ENCODE peak calls at places on chromosome 4, in seven cellular contexts. One of them, this sample, is unnamed.

GRCh38 chr4:55356991-55357461 is 11.0 kb downstream of the SRD5A3 start:
- DNase-seq in tibial nerve: no peak
- DNase-seq in BE2C: no peak
- DNase-seq in colonic mucosa: no peak
- DNase-seq in suprapubic skin: no peak
- DNase-seq in upper lobe of left lung: no peak
- DNase-seq in progenitor cell of endocrine pancreas: no peak
- DNase-seq in this sample: no peak

GRCh38 chr4:162920649-162921048 is 246.0 kb downstream of the NAF1 start:
- DNase-seq in tibial nerve: no peak
- DNase-seq in BE2C: no peak
- DNase-seq in colonic mucosa: no peak
- DNase-seq in suprapubic skin: no peak
- DNase-seq in upper lobe of left lung: no peak
- DNase-seq in progenitor cell of endocrine pancreas: no peak
- DNase-seq in this sample: no peak

GRCh38 chr4:84804126-84804525 is 162.4 kb downstream of the WDFY3 start:
- DNase-seq in tibial nerve: no peak
- DNase-seq in BE2C: no peak
- DNase-seq in colonic mucosa: no peak
- DNase-seq in suprapubic skin: no peak
- DNase-seq in upper lobe of left lung: no peak
- DNase-seq in progenitor cell of endocrine pancreas: no peak
- DNase-seq in this sample: no peak

GRCh38 chr4:15563871-15564270 is 91.3 kb downstream of the FBXL5 start:
- DNase-seq in tibial nerve: no peak
- DNase-seq in BE2C: no peak
- DNase-seq in colonic mucosa: no peak
- DNase-seq in suprapubic skin: no peak
- DNase-seq in upper lobe of left lung: no peak
- DNase-seq in progenitor cell of endocrine pancreas: no peak
- DNase-seq in this sample: no peak

GRCh38 chr4:47704693-47705325 is 133.1 kb downstream of the CORIN start:
- DNase-seq in tibial nerve: no peak
- DNase-seq in BE2C: peak; percentile 77
- DNase-seq in colonic mucosa: no peak
- DNase-seq in suprapubic skin: no peak
- DNase-seq in upper lobe of left lung: no peak
- DNase-seq in progenitor cell of endocrine pancreas: no peak
- DNase-seq in this sample: no peak

GRCh38 chr4:151015458-151016344 is 617 bp upstream of the LRBA start:
- DNase-seq in tibial nerve: peak; percentile 34
- DNase-seq in BE2C: peak; percentile 85
- DNase-seq in colonic mucosa: peak; percentile 85
- DNase-seq in suprapubic skin: peak; percentile 89
- DNase-seq in upper lobe of left lung: peak; percentile 96
- DNase-seq in progenitor cell of endocrine pancreas: peak; percentile 77
- DNase-seq in this sample: peak; percentile 45

GRCh38 chr4:151652841-151653547 is 107.8 kb downstream of the GATB start:
- DNase-seq in tibial nerve: peak; percentile 71
- DNase-seq in BE2C: no peak
- DNase-seq in colonic mucosa: no peak
- DNase-seq in suprapubic skin: no peak
- DNase-seq in upper lobe of left lung: no peak
- DNase-seq in progenitor cell of endocrine pancreas: no peak
- DNase-seq in this sample: no peak

GRCh38 chr4:4969298-4969697 is 50.0 kb downstream of the CYTL1 start:
- DNase-seq in tibial nerve: peak; percentile 67
- DNase-seq in BE2C: no peak
- DNase-seq in colonic mucosa: peak; percentile 40
- DNase-seq in suprapubic skin: peak; percentile 95
- DNase-seq in upper lobe of left lung: no peak
- DNase-seq in progenitor cell of endocrine pancreas: no peak
- DNase-seq in this sample: no peak

GRCh38 chr4:40471923-40472322 is 136.8 kb downstream of the CHRNA9 start:
- DNase-seq in tibial nerve: no peak
- DNase-seq in BE2C: no peak
- DNase-seq in colonic mucosa: no peak
- DNase-seq in suprapubic skin: no peak
- DNase-seq in upper lobe of left lung: no peak
- DNase-seq in progenitor cell of endocrine pancreas: no peak
- DNase-seq in this sample: no peak

GRCh38 chr4:40059362-40059761 is 2.7 kb downstream of the N4BP2 start:
- DNase-seq in tibial nerve: no peak
- DNase-seq in BE2C: no peak
- DNase-seq in colonic mucosa: no peak
- DNase-seq in suprapubic skin: no peak
- DNase-seq in upper lobe of left lung: no peak
- DNase-seq in progenitor cell of endocrine pancreas: no peak
- DNase-seq in this sample: no peak

GRCh38 chr4:31020363-31020762 is 300.2 kb downstream of the PCDH7 start:
- DNase-seq in tibial nerve: no peak
- DNase-seq in BE2C: no peak
- DNase-seq in colonic mucosa: no peak
- DNase-seq in suprapubic skin: no peak
- DNase-seq in upper lobe of left lung: no peak
- DNase-seq in progenitor cell of endocrine pancreas: no peak
- DNase-seq in this sample: no peak

GRCh38 chr4:127870688-127871087 is 10.0 kb upstream of the PLK4 start:
- DNase-seq in tibial nerve: no peak
- DNase-seq in BE2C: no peak
- DNase-seq in colonic mucosa: no peak
- DNase-seq in suprapubic skin: no peak
- DNase-seq in upper lobe of left lung: no peak
- DNase-seq in progenitor cell of endocrine pancreas: no peak
- DNase-seq in this sample: no peak

GRCh38 chr4:20253799-20254409 is 2.2 kb downstream of the SLIT2 start:
- DNase-seq in tibial nerve: no peak
- DNase-seq in BE2C: peak; percentile 7
- DNase-seq in colonic mucosa: no peak
- DNase-seq in suprapubic skin: peak; percentile 79
- DNase-seq in upper lobe of left lung: peak; percentile 79
- DNase-seq in progenitor cell of endocrine pancreas: no peak
- DNase-seq in this sample: no peak

GRCh38 chr4:119139316-119139715 is 3.7 kb downstream of the MYOZ2 start:
- DNase-seq in tibial nerve: no peak
- DNase-seq in BE2C: no peak
- DNase-seq in colonic mucosa: no peak
- DNase-seq in suprapubic skin: no peak
- DNase-seq in upper lobe of left lung: no peak
- DNase-seq in progenitor cell of endocrine pancreas: no peak
- DNase-seq in this sample: no peak

GRCh38 chr4:106316773-106317409 is 541 bp downstream of the AIMP1 start:
- DNase-seq in tibial nerve: no peak
- DNase-seq in BE2C: no peak
- DNase-seq in colonic mucosa: no peak
- DNase-seq in suprapubic skin: no peak
- DNase-seq in upper lobe of left lung: no peak
- DNase-seq in progenitor cell of endocrine pancreas: no peak
- DNase-seq in this sample: no peak

GRCh38 chr4:113760094-113760851 is 1.3 kb downstream of the CAMK2D start:
- DNase-seq in tibial nerve: peak; percentile 50
- DNase-seq in BE2C: peak; percentile 25
- DNase-seq in colonic mucosa: peak; percentile 55
- DNase-seq in suprapubic skin: no peak
- DNase-seq in upper lobe of left lung: no peak
- DNase-seq in progenitor cell of endocrine pancreas: no peak
- DNase-seq in this sample: no peak

GRCh38 chr4:2258091-2259035 is 3.5 kb downstream of the MXD4 start:
- DNase-seq in tibial nerve: no peak
- DNase-seq in BE2C: peak; percentile 8
- DNase-seq in colonic mucosa: peak; percentile 17
- DNase-seq in suprapubic skin: peak; percentile 78
- DNase-seq in upper lobe of left lung: peak; percentile 64
- DNase-seq in progenitor cell of endocrine pancreas: peak; percentile 9
- DNase-seq in this sample: peak; percentile 45

GRCh38 chr4:150150545-150151156 is 72.4 kb downstream of the DCLK2 start:
- DNase-seq in tibial nerve: no peak
- DNase-seq in BE2C: no peak
- DNase-seq in colonic mucosa: no peak
- DNase-seq in suprapubic skin: no peak
- DNase-seq in upper lobe of left lung: no peak
- DNase-seq in progenitor cell of endocrine pancreas: no peak
- DNase-seq in this sample: no peak

GRCh38 chr4:46274717-46275116 is 115.2 kb downstream of the GABRA2 start:
- DNase-seq in tibial nerve: no peak
- DNase-seq in BE2C: no peak
- DNase-seq in colonic mucosa: no peak
- DNase-seq in suprapubic skin: no peak
- DNase-seq in upper lobe of left lung: no peak
- DNase-seq in progenitor cell of endocrine pancreas: no peak
- DNase-seq in this sample: no peak

GRCh38 chr4:177375971-177376370 is 66.3 kb downstream of the AGA start:
- DNase-seq in tibial nerve: no peak
- DNase-seq in BE2C: no peak
- DNase-seq in colonic mucosa: no peak
- DNase-seq in suprapubic skin: no peak
- DNase-seq in upper lobe of left lung: no peak
- DNase-seq in progenitor cell of endocrine pancreas: no peak
- DNase-seq in this sample: no peak

GRCh38 chr4:177384856-177385396 is 57.3 kb downstream of the AGA start:
- DNase-seq in tibial nerve: no peak
- DNase-seq in BE2C: no peak
- DNase-seq in colonic mucosa: no peak
- DNase-seq in suprapubic skin: no peak
- DNase-seq in upper lobe of left lung: no peak
- DNase-seq in progenitor cell of endocrine pancreas: no peak
- DNase-seq in this sample: no peak

GRCh38 chr4:177385576-177386320 is 56.5 kb downstream of the AGA start:
- DNase-seq in tibial nerve: no peak
- DNase-seq in BE2C: no peak
- DNase-seq in colonic mucosa: no peak
- DNase-seq in suprapubic skin: no peak
- DNase-seq in upper lobe of left lung: no peak
- DNase-seq in progenitor cell of endocrine pancreas: no peak
- DNase-seq in this sample: no peak

GRCh38 chr4:177381762-177382310 is 60.4 kb downstream of the AGA start:
- DNase-seq in tibial nerve: no peak
- DNase-seq in BE2C: no peak
- DNase-seq in colonic mucosa: no peak
- DNase-seq in suprapubic skin: no peak
- DNase-seq in upper lobe of left lung: peak; percentile 55
- DNase-seq in progenitor cell of endocrine pancreas: no peak
- DNase-seq in this sample: no peak

DNA sequence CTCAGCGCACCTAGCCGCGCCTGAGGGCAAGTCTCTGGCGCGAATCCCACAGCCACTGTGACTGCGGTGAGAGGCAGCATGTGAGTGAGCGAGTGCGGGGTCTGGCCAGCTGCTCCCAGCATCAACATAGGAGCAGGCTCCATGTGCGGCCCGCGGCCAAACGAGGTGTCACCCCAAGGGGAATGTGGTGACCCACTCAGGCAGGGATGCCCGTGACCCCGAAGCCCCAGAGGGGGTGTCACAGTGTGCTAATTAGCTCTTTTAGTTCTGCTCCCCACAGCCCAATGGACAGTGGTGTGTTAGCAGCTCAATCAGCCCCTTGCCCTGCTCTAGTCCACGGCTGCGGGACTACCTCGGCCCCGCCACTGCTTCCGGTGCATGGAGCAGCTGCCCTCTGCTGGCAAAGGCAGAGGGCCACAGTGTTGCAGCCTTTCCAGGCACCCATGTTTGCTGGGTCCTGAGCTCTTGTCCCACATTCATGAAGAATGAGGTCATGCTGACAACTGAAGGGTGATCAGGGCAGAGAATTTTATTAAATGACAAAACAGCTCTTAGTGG is 61.4 kb downstream of the AGA start:
- DNase-seq in tibial nerve: no peak
- DNase-seq in BE2C: peak; percentile 56
- DNase-seq in colonic mucosa: no peak
- DNase-seq in suprapubic skin: no peak
- DNase-seq in upper lobe of left lung: peak; percentile 72
- DNase-seq in progenitor cell of endocrine pancreas: no peak
- DNase-seq in this sample: peak; percentile 43
- TF ChIP-seq CTCF in tibial nerve: no peak
- TF ChIP-seq CTCF in BE2C: peak; percentile 61
- TF ChIP-seq CTCF in colonic mucosa: no peak
- TF ChIP-seq CTCF in suprapubic skin: no peak
- TF ChIP-seq CTCF in upper lobe of left lung: no peak
- TF ChIP-seq CTCF in progenitor cell of endocrine pancreas: peak; percentile 31
- TF ChIP-seq CTCF in this sample: no peak

DNA sequence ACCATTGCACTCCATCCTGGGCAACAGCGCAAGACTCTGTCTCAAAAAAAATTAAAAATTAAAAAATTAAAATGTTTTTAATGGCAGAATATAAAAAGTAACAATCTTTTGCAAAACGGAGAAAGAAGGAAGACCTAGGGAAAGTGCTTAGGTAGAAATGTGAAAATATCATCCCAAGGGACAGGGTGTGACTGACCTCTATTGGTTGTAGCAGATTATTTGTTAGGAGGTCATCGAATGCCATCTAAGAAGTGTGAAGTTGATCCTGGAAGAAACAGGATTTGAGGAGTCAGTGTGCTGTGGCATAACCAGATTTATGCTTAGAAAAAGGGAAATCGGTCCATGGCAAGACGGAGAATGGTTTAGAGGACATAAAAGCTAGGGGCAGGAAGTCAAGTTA is 18.1 kb upstream of the C4orf36 start:
- DNase-seq in tibial nerve: no peak
- DNase-seq in BE2C: no peak
- DNase-seq in colonic mucosa: no peak
- DNase-seq in suprapubic skin: no peak
- DNase-seq in upper lobe of left lung: no peak
- DNase-seq in progenitor cell of endocrine pancreas: no peak
- DNase-seq in this sample: no peak
- TF ChIP-seq CTCF in tibial nerve: no peak
- TF ChIP-seq CTCF in BE2C: peak; percentile 20
- TF ChIP-seq CTCF in colonic mucosa: no peak
- TF ChIP-seq CTCF in suprapubic skin: no peak
- TF ChIP-seq CTCF in upper lobe of left lung: no peak
- TF ChIP-seq CTCF in progenitor cell of endocrine pancreas: no peak
- TF ChIP-seq CTCF in this sample: no peak

GRCh38 chr4:174365018-174365587 is 81.4 kb downstream of the CEP44 start:
- DNase-seq in tibial nerve: no peak
- DNase-seq in BE2C: peak; percentile 27
- DNase-seq in colonic mucosa: no peak
- DNase-seq in suprapubic skin: no peak
- DNase-seq in upper lobe of left lung: no peak
- DNase-seq in progenitor cell of endocrine pancreas: no peak
- DNase-seq in this sample: no peak
- TF ChIP-seq CTCF in tibial nerve: peak; percentile 42
- TF ChIP-seq CTCF in BE2C: peak; percentile 50
- TF ChIP-seq CTCF in colonic mucosa: no peak
- TF ChIP-seq CTCF in suprapubic skin: no peak
- TF ChIP-seq CTCF in upper lobe of left lung: no peak
- TF ChIP-seq CTCF in progenitor cell of endocrine pancreas: peak; percentile 75
- TF ChIP-seq CTCF in this sample: peak; percentile 74

DNA sequence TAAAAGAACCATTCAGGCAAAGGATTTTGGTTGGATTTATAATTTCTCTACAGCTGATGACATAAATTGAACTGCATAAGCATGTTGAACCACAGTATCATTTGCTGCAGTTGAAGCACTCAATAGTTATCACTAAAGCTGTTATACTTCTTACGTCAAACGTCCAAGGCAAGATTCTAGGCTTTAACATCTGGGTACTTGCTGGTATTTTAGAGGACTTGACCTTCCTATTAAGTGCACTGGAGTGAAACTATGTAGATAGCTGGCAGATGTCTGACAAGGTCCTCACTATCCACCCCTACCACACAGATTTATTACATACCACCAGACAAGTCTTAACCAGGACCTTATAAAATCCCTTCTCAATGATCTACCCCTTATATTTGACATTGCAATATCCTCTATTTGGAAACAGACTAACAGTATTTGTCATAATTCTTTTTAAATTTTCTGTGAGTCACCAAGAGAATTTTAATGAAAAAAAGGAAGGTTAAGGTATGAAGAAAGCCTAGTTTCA is 78.8 kb downstream of the PDGFC start:
- DNase-seq in tibial nerve: no peak
- DNase-seq in BE2C: no peak
- DNase-seq in colonic mucosa: no peak
- DNase-seq in suprapubic skin: no peak
- DNase-seq in upper lobe of left lung: no peak
- DNase-seq in progenitor cell of endocrine pancreas: no peak
- DNase-seq in this sample: no peak
- TF ChIP-seq CTCF in tibial nerve: no peak
- TF ChIP-seq CTCF in BE2C: no peak
- TF ChIP-seq CTCF in colonic mucosa: no peak
- TF ChIP-seq CTCF in suprapubic skin: no peak
- TF ChIP-seq CTCF in upper lobe of left lung: no peak
- TF ChIP-seq CTCF in progenitor cell of endocrine pancreas: no peak
- TF ChIP-seq CTCF in this sample: no peak

This sample was measured in CD14-positive monocyte.